ENCODE peak calls at places on chromosomes 2 and 18, in ten cellular contexts. G, C, B, P, W, M, L, R, V and I are unnamed samples.

GRCh38 chr2:147297820-147298219 is 547.0 kb upstream of the ACVR2A start:
- DNase-seq in G (no peak), C (no peak), B (no peak), P (no peak), W (no peak), M (no peak), L (no peak), R (no peak), V (no peak), I (peak; percentile 1)

GRCh38 chr2:32702303-32703064 is 74.6 kb downstream of the TTC27 start:
- DNase-seq in G (no peak), C (no peak), B (no peak), P (no peak), W (no peak), M (no peak), L (no peak), R (no peak), V (no peak), I (no peak)

GRCh38 chr18:13353424-13353823 is 134.9 kb downstream of the LDLRAD4 start:
- DNase-seq in G (no peak), C (peak; percentile 39), B (no peak), P (no peak), W (no peak), M (no peak), L (no peak), R (no peak), V (no peak), I (no peak)

GRCh38 chr2:202158796-202159195 is 79.6 kb downstream of the SUMO1 start:
- DNase-seq in G (peak; percentile 46), C (no peak), B (no peak), P (peak; percentile 55), W (no peak), M (peak; percentile 39), L (no peak), R (no peak), V (no peak), I (no peak)

GRCh38 chr2:126600715-126601114 is 55.2 kb upstream of the GYPC start:
- DNase-seq in G (no peak), C (no peak), B (no peak), P (no peak), W (no peak), M (no peak), L (no peak), R (no peak), V (no peak), I (no peak)

GRCh38 chr2:223477318-223477717 is 124.8 kb downstream of the SCG2 start:
- DNase-seq in G (no peak), C (no peak), B (no peak), P (no peak), W (no peak), M (no peak), L (no peak), R (no peak), V (no peak), I (no peak)

GRCh38 chr2:1631292-1632005 is 112.9 kb downstream of the PXDN start:
- DNase-seq in G (no peak), C (no peak), B (no peak), P (no peak), W (no peak), M (no peak), L (no peak), R (peak; percentile 15), V (no peak), I (no peak)

GRCh38 chr2:242034996-242035814 is 165.7 kb downstream of the RTP5 start:
- DNase-seq in G (no peak), C (no peak), B (no peak), P (no peak), W (no peak), M (no peak), L (peak; percentile 15), R (peak; percentile 18), V (peak; percentile 49), I (no peak)

DNA sequence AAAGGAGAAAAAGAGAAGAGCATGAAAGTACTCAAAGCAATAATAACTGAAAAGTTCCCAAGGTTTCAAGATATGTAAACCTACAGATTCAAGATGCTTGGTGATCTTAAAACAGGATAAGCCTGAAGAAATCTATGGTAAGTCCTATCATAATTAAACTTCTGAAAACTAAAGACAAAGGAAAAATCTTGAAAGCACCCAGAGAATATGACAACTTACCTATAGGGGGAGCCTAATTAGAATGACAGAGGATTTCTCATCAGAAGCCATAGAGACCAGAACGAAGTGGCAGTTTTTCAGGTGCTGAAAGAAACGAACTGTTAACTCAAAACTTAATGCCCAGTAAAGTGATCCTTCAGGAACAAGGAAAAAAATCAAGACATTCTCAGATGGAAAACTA is 59.7 kb downstream of the XDH start:
- DNase-seq in G (peak; percentile 26), C (no peak), B (no peak), P (peak; percentile 30), W (no peak), M (peak; percentile 51), L (no peak), R (no peak), V (no peak), I (no peak)
- TF ChIP-seq CTCF in G (peak; percentile 61), C (peak; percentile 6), B (no peak), P (peak; percentile 56), W (peak; percentile 37), M (peak; percentile 54), L (no peak), R (no peak), V (peak; percentile 4), I (peak; percentile 47)

GRCh38 chr18:12256946-12257345 is 2.8 kb downstream of the CIDEA start:
- DNase-seq in G (peak; percentile 54), C (no peak), B (no peak), P (peak; percentile 29), W (no peak), M (no peak), L (no peak), R (no peak), V (no peak), I (no peak)
- H3K4me3 ChIP-seq in G (no peak overlapping the region), C (no peak overlapping the region), B (no peak overlapping the region), P (no peak overlapping the region), W (no peak overlapping the region), M (no peak overlapping the region), L (no peak overlapping the region), R (no peak overlapping the region), V (no peak overlapping the region), I (no peak overlapping the region)

GRCh38 chr2:219634171-219634940 is 6.9 kb downstream of the SLC4A3 start:
- DNase-seq in G (no peak), C (no peak), B (no peak), P (no peak), W (no peak), M (no peak), L (no peak), R (no peak), V (no peak), I (no peak)
- TF ChIP-seq CTCF in G (no peak), C (no peak), B (no peak), P (no peak), W (no peak), M (no peak), L (no peak), R (no peak), V (no peak), I (no peak)

GRCh38 chr2:9222246-9222898 is 15.8 kb downstream of the ASAP2 start:
- DNase-seq in G (no peak), C (no peak), B (no peak), P (peak; percentile 60), W (no peak), M (no peak), L (no peak), R (no peak), V (no peak), I (no peak)
- H3K4me3 ChIP-seq in G (no peak overlapping the region), C (no peak overlapping the region), B (no peak overlapping the region), P (no peak overlapping the region), W (no peak overlapping the region), M (no peak overlapping the region), L (no peak overlapping the region), R (no peak overlapping the region), V (no peak overlapping the region), I (no peak overlapping the region)

GRCh38 chr2:206257345-206257744 is 17.1 kb upstream of the ZDBF2 start:
- DNase-seq in G (no peak), C (no peak), B (no peak), P (no peak), W (no peak), M (no peak), L (no peak), R (no peak), V (no peak), I (no peak)

GRCh38 chr2:206259615-206260426 is 14.6 kb upstream of the ZDBF2 start:
- DNase-seq in G (no peak), C (no peak), B (no peak), P (no peak), W (no peak), M (no peak), L (no peak), R (no peak), V (no peak), I (no peak)

GRCh38 chr2:206263959-206264603 is 10.4 kb upstream of the ZDBF2 start:
- DNase-seq in G (no peak), C (no peak), B (no peak), P (no peak), W (no peak), M (no peak), L (no peak), R (no peak), V (no peak), I (no peak)

GRCh38 chr2:206257861-206258260 is 16.6 kb upstream of the ZDBF2 start:
- DNase-seq in G (no peak), C (no peak), B (no peak), P (no peak), W (no peak), M (no peak), L (no peak), R (no peak), V (no peak), I (no peak)

GRCh38 chr2:206260427-206261012 is 13.9 kb upstream of the ZDBF2 start:
- DNase-seq in G (peak; percentile 62), C (no peak), B (no peak), P (peak; percentile 52), W (peak; percentile 27), M (peak; percentile 54), L (no peak), R (no peak), V (no peak), I (peak; percentile 46)
- TF ChIP-seq CTCF in G (peak; percentile 64), C (peak; percentile 11), B (peak; percentile 18), P (peak; percentile 55), W (peak; percentile 41), M (peak; percentile 40), L (peak; percentile 10), R (peak; percentile 27), V (peak; percentile 34), I (peak; percentile 58)

GRCh38 chr2:196798980-196799379 is 503 bp downstream of the GTF3C3 start:
- DNase-seq in G (peak; percentile 7), C (no peak), B (no peak), P (peak; percentile 10), W (no peak), M (no peak), L (no peak), R (no peak), V (no peak), I (peak; percentile 27)

GRCh38 chr2:196804381-196804780 is 4.8 kb downstream of the C2orf66 start:
- DNase-seq in G (no peak), C (no peak), B (no peak), P (no peak), W (no peak), M (no peak), L (no peak), R (no peak), V (no peak), I (no peak)

GRCh38 chr2:196801578-196801977 is 2.1 kb upstream of the GTF3C3 start:
- DNase-seq in G (peak; percentile 7), C (no peak), B (no peak), P (no peak), W (no peak), M (no peak), L (no peak), R (no peak), V (no peak), I (no peak)

GRCh38 chr2:196801986-196802385 is 2.5 kb upstream of the GTF3C3 start:
- DNase-seq in G (peak; percentile 17), C (no peak), B (no peak), P (peak; percentile 11), W (no peak), M (no peak), L (no peak), R (no peak), V (no peak), I (peak; percentile 28)
- H3K4me3 ChIP-seq in G (no peak overlapping the region), C (no peak overlapping the region), B (no peak overlapping the region), P (no peak overlapping the region), W (no peak overlapping the region), M (no peak overlapping the region), L (no peak overlapping the region), R (no peak overlapping the region), V (no peak overlapping the region), I (no peak overlapping the region)